ENCODE peak calls at places on chromosome 3, in ten cellular contexts. One of them, this sample, is unnamed.

GRCh38 chr3:168322941-168323340 is 227.2 kb upstream of the GOLIM4 start:
- DNase-seq in GM12878: no peak
- DNase-seq in IMR-90: peak; percentile 50
- DNase-seq in stomach: no peak
- DNase-seq in body of pancreas: no peak
- DNase-seq in heart left ventricle: no peak
- DNase-seq in spleen: no peak
- DNase-seq in tibial nerve: no peak
- DNase-seq in ovary: no peak
- DNase-seq in sigmoid colon: no peak
- DNase-seq in this sample: no peak

GRCh38 chr3:143951351-143951971 is 20.2 kb upstream of the DIPK2A start:
- DNase-seq in GM12878: no peak
- DNase-seq in stomach: no peak
- DNase-seq in ovary: no peak
- DNase-seq in tibial nerve: no peak
- DNase-seq in heart left ventricle: no peak
- DNase-seq in spleen: no peak
- DNase-seq in body of pancreas: no peak
- DNase-seq in sigmoid colon: no peak
- DNase-seq in IMR-90: peak; percentile 46
- DNase-seq in this sample: peak; percentile 42

GRCh38 chr3:9399746-9400145 is 2.3 kb downstream of the SETD5 start:
- DNase-seq in spleen: no peak
- DNase-seq in GM12878: no peak
- DNase-seq in tibial nerve: peak; percentile 42
- DNase-seq in ovary: peak; percentile 74
- DNase-seq in sigmoid colon: peak; percentile 95
- DNase-seq in heart left ventricle: peak; percentile 74
- DNase-seq in IMR-90: peak; percentile 97
- DNase-seq in body of pancreas: peak; percentile 90
- DNase-seq in stomach: peak; percentile 70
- DNase-seq in this sample: peak; percentile 94

GRCh38 chr3:126442099-126442848 is 33.4 kb downstream of the ZXDC start:
- DNase-seq in spleen: no peak
- DNase-seq in sigmoid colon: peak; percentile 71
- DNase-seq in IMR-90: peak; percentile 15
- DNase-seq in body of pancreas: no peak
- DNase-seq in ovary: peak; percentile 73
- DNase-seq in GM12878: no peak
- DNase-seq in stomach: peak; percentile 25
- DNase-seq in heart left ventricle: no peak
- DNase-seq in tibial nerve: no peak
- DNase-seq in this sample: no peak

GRCh38 chr3:190641564-190641963 is 127.7 kb downstream of the IL1RAP start:
- DNase-seq in stomach: no peak
- DNase-seq in IMR-90: no peak
- DNase-seq in tibial nerve: no peak
- DNase-seq in GM12878: no peak
- DNase-seq in spleen: no peak
- DNase-seq in ovary: no peak
- DNase-seq in sigmoid colon: no peak
- DNase-seq in heart left ventricle: no peak
- DNase-seq in body of pancreas: no peak
- DNase-seq in this sample: no peak

GRCh38 chr3:79286882-79287281 is 480.9 kb downstream of the ROBO1 start:
- DNase-seq in ovary: no peak
- DNase-seq in IMR-90: peak; percentile 63
- DNase-seq in GM12878: no peak
- DNase-seq in stomach: no peak
- DNase-seq in tibial nerve: no peak
- DNase-seq in sigmoid colon: no peak
- DNase-seq in spleen: no peak
- DNase-seq in heart left ventricle: no peak
- DNase-seq in body of pancreas: no peak
- DNase-seq in this sample: no peak

GRCh38 chr3:149128856-149129255 is 582 bp upstream of the HPS3 start:
- DNase-seq in ovary: no peak
- DNase-seq in IMR-90: peak; percentile 12
- DNase-seq in body of pancreas: no peak
- DNase-seq in tibial nerve: no peak
- DNase-seq in heart left ventricle: no peak
- DNase-seq in stomach: no peak
- DNase-seq in sigmoid colon: no peak
- DNase-seq in spleen: no peak
- DNase-seq in GM12878: no peak
- DNase-seq in this sample: no peak

GRCh38 chr3:120477826-120478225 is 27.0 kb upstream of the FSTL1 start:
- DNase-seq in IMR-90: no peak
- DNase-seq in ovary: no peak
- DNase-seq in body of pancreas: no peak
- DNase-seq in sigmoid colon: no peak
- DNase-seq in heart left ventricle: no peak
- DNase-seq in GM12878: no peak
- DNase-seq in spleen: no peak
- DNase-seq in stomach: no peak
- DNase-seq in tibial nerve: no peak
- DNase-seq in this sample: no peak

GRCh38 chr3:45003406-45003805 is 22.7 kb upstream of the CLEC3B start:
- DNase-seq in stomach: no peak
- DNase-seq in ovary: no peak
- DNase-seq in spleen: no peak
- DNase-seq in tibial nerve: no peak
- DNase-seq in body of pancreas: no peak
- DNase-seq in IMR-90: no peak
- DNase-seq in sigmoid colon: no peak
- DNase-seq in GM12878: no peak
- DNase-seq in heart left ventricle: no peak
- DNase-seq in this sample: no peak

GRCh38 chr3:45001738-45002137 is 24.4 kb upstream of the CLEC3B start:
- DNase-seq in heart left ventricle: no peak
- DNase-seq in GM12878: no peak
- DNase-seq in tibial nerve: no peak
- DNase-seq in spleen: no peak
- DNase-seq in body of pancreas: no peak
- DNase-seq in sigmoid colon: no peak
- DNase-seq in stomach: no peak
- DNase-seq in ovary: no peak
- DNase-seq in IMR-90: no peak
- DNase-seq in this sample: no peak

GRCh38 chr3:45002680-45003079 is 23.4 kb upstream of the CLEC3B start:
- DNase-seq in IMR-90: no peak
- DNase-seq in sigmoid colon: no peak
- DNase-seq in ovary: no peak
- DNase-seq in spleen: no peak
- DNase-seq in tibial nerve: no peak
- DNase-seq in GM12878: no peak
- DNase-seq in stomach: no peak
- DNase-seq in heart left ventricle: no peak
- DNase-seq in body of pancreas: no peak
- DNase-seq in this sample: no peak

GRCh38 chr3:45000823-45001222 is 24.8 kb downstream of the EXOSC7 start:
- DNase-seq in stomach: no peak
- DNase-seq in heart left ventricle: no peak
- DNase-seq in spleen: no peak
- DNase-seq in tibial nerve: no peak
- DNase-seq in GM12878: no peak
- DNase-seq in IMR-90: no peak
- DNase-seq in ovary: no peak
- DNase-seq in sigmoid colon: no peak
- DNase-seq in body of pancreas: no peak
- DNase-seq in this sample: peak; percentile 76

DNA sequence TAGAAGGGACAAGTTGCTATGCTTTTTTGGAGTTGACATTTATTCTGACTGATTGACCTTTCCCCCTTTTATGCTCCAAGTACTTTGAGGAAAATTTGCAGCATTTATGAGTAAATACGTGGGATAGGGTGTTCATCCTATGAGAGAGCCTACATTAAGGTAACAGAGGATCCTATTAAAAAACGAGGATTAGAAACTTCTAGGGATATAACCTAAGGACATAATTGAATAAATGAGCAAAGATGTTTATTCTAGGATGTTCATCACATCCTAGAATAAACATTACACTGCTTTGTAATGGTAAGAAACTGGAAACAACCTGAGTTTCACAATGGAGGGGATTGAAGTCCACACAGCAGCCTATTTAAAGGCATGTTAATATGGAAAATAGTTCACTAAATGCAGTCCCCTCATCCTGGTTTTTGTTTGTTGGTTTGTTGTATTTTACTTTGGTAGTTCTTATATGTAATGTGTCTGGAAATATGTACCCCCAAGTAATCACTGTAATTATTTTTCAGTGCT is 23.9 kb upstream of the CLEC3B start:
- DNase-seq in tibial nerve: no peak
- DNase-seq in ovary: no peak
- DNase-seq in IMR-90: no peak
- DNase-seq in body of pancreas: no peak
- DNase-seq in sigmoid colon: no peak
- DNase-seq in GM12878: no peak
- DNase-seq in spleen: no peak
- DNase-seq in heart left ventricle: no peak
- DNase-seq in stomach: no peak
- DNase-seq in this sample: no peak
- H3K36me3 ChIP-seq in tibial nerve: peaks cover 95% of the 10 kb centered on the region
- H3K36me3 ChIP-seq in ovary: no peaks in the 10 kb centered on the region
- H3K36me3 ChIP-seq in IMR-90: peaks cover 34% of the 10 kb centered on the region
- H3K36me3 ChIP-seq in body of pancreas: peaks cover 14% of the 10 kb centered on the region
- H3K36me3 ChIP-seq in sigmoid colon: peaks cover 12% of the 10 kb centered on the region
- H3K36me3 ChIP-seq in GM12878: peaks cover 50% of the 10 kb centered on the region
- H3K36me3 ChIP-seq in spleen: peaks cover 93% of the 10 kb centered on the region
- H3K36me3 ChIP-seq in heart left ventricle: peaks cover 62% of the 10 kb centered on the region
- H3K36me3 ChIP-seq in stomach: peaks cover 16% of the 10 kb centered on the region
- H3K36me3 ChIP-seq in this sample: no peaks in the 10 kb centered on the region

GRCh38 chr3:115151921-115152320 is 4.8 kb upstream of the ZBTB20 start:
- DNase-seq in spleen: no peak
- DNase-seq in body of pancreas: no peak
- DNase-seq in sigmoid colon: no peak
- DNase-seq in heart left ventricle: no peak
- DNase-seq in tibial nerve: no peak
- DNase-seq in stomach: no peak
- DNase-seq in GM12878: no peak
- DNase-seq in IMR-90: no peak
- DNase-seq in ovary: no peak
- DNase-seq in this sample: no peak

GRCh38 chr3:115146032-115146417 is 1.1 kb downstream of the ZBTB20 start:
- DNase-seq in ovary: no peak
- DNase-seq in spleen: no peak
- DNase-seq in sigmoid colon: peak; percentile 68
- DNase-seq in heart left ventricle: no peak
- DNase-seq in body of pancreas: peak; percentile 86
- DNase-seq in stomach: peak; percentile 31
- DNase-seq in GM12878: no peak
- DNase-seq in IMR-90: peak; percentile 79
- DNase-seq in tibial nerve: no peak
- DNase-seq in this sample: peak; percentile 77

GRCh38 chr3:115148142-115148790 is 1.2 kb upstream of the ZBTB20 start:
- DNase-seq in sigmoid colon: no peak
- DNase-seq in ovary: no peak
- DNase-seq in stomach: no peak
- DNase-seq in spleen: no peak
- DNase-seq in tibial nerve: no peak
- DNase-seq in body of pancreas: no peak
- DNase-seq in heart left ventricle: no peak
- DNase-seq in GM12878: no peak
- DNase-seq in IMR-90: peak; percentile 4
- DNase-seq in this sample: no peak

GRCh38 chr3:115146418-115147328 is at the start of gene ZBTB20:
- DNase-seq in IMR-90: peak; percentile 77
- DNase-seq in body of pancreas: peak; percentile 73
- DNase-seq in GM12878: no peak
- DNase-seq in sigmoid colon: peak; percentile 87
- DNase-seq in heart left ventricle: peak; percentile 82
- DNase-seq in ovary: peak; percentile 81
- DNase-seq in stomach: peak; percentile 50
- DNase-seq in tibial nerve: peak; percentile 16
- DNase-seq in spleen: peak; percentile 95
- DNase-seq in this sample: peak; percentile 78

DNA sequence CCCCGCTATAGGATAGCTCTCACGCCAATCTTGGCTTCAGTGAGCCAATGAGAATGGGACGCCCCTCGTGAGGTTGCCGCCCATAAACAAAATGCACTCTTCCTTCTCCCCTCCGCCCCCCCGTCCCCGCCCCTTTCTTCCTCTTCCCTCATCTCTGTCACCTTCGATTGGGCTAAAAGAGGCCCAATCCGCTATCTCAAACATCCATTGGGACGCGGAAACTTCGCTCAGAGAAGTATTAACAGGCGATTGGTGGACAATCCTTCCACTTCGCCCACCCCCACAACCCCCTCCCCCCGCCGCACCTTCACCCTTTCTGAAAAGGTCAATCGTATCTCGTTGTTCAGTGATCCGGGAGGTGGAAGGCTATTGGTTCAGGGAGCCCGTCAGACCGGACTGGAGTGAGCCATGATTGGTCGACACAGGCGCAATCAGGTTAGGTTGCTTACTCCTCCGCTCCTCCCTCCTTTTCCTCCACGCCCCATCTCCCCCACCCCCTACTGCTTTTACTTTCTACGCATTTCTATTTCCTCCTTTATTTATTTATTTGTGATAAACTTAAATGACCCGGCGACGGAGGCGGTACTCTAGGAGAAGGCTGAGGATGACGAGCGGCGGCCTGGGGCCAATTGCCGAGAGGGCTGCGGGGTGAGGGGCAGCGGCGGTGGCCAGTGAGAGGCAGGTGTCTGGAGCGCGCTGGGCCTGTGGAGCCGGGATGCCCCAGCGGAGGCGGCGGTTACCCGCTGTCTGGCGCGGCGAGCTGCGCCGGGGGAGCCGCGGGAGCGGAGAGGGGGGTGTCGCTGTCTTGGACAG is 447 bp upstream of the ZBTB20 start:
- DNase-seq in tibial nerve: peak; percentile 98
- DNase-seq in sigmoid colon: peak; percentile 100
- DNase-seq in IMR-90: peak; percentile 100
- DNase-seq in GM12878: peak; percentile 99
- DNase-seq in body of pancreas: peak; percentile 100
- DNase-seq in heart left ventricle: peak; percentile 98
- DNase-seq in ovary: peak; percentile 98
- DNase-seq in spleen: peak; percentile 99
- DNase-seq in stomach: peak; percentile 98
- DNase-seq in this sample: peak; percentile 99
- TF ChIP-seq POLR2A in tibial nerve: peak; percentile 84
- TF ChIP-seq POLR2A in sigmoid colon: peak; percentile 87
- TF ChIP-seq POLR2A in IMR-90: peak; percentile 89
- TF ChIP-seq POLR2A in GM12878: peak; percentile 89
- TF ChIP-seq POLR2A in body of pancreas: peak; percentile 84
- TF ChIP-seq POLR2A in heart left ventricle: peak; percentile 60
- TF ChIP-seq POLR2A in ovary: peak; percentile 83
- TF ChIP-seq POLR2A in spleen: peak; percentile 68
- TF ChIP-seq POLR2A in stomach: peak; percentile 53
- TF ChIP-seq POLR2A in this sample: peak; percentile 96

GRCh38 chr3:185560676-185561075 is 8.3 kb upstream of the LIPH start:
- DNase-seq in tibial nerve: no peak
- DNase-seq in sigmoid colon: no peak
- DNase-seq in IMR-90: no peak
- DNase-seq in stomach: no peak
- DNase-seq in ovary: no peak
- DNase-seq in spleen: no peak
- DNase-seq in GM12878: no peak
- DNase-seq in body of pancreas: no peak
- DNase-seq in heart left ventricle: no peak
- DNase-seq in this sample: no peak

GRCh38 chr3:185561958-185562357 is 9.6 kb upstream of the LIPH start:
- DNase-seq in tibial nerve: no peak
- DNase-seq in body of pancreas: no peak
- DNase-seq in heart left ventricle: no peak
- DNase-seq in spleen: no peak
- DNase-seq in sigmoid colon: no peak
- DNase-seq in stomach: no peak
- DNase-seq in GM12878: no peak
- DNase-seq in ovary: no peak
- DNase-seq in IMR-90: no peak
- DNase-seq in this sample: no peak

GRCh38 chr3:185558395-185558794 is 6.0 kb upstream of the LIPH start:
- DNase-seq in sigmoid colon: no peak
- DNase-seq in spleen: peak; percentile 14
- DNase-seq in IMR-90: no peak
- DNase-seq in ovary: no peak
- DNase-seq in GM12878: no peak
- DNase-seq in heart left ventricle: no peak
- DNase-seq in body of pancreas: peak; percentile 89
- DNase-seq in tibial nerve: no peak
- DNase-seq in stomach: peak; percentile 87
- DNase-seq in this sample: peak; percentile 29

GRCh38 chr3:185559706-185560090 is 7.3 kb upstream of the LIPH start:
- DNase-seq in IMR-90: no peak
- DNase-seq in sigmoid colon: no peak
- DNase-seq in tibial nerve: no peak
- DNase-seq in heart left ventricle: no peak
- DNase-seq in GM12878: no peak
- DNase-seq in ovary: no peak
- DNase-seq in spleen: peak; percentile 16
- DNase-seq in stomach: no peak
- DNase-seq in body of pancreas: no peak
- DNase-seq in this sample: no peak

DNA sequence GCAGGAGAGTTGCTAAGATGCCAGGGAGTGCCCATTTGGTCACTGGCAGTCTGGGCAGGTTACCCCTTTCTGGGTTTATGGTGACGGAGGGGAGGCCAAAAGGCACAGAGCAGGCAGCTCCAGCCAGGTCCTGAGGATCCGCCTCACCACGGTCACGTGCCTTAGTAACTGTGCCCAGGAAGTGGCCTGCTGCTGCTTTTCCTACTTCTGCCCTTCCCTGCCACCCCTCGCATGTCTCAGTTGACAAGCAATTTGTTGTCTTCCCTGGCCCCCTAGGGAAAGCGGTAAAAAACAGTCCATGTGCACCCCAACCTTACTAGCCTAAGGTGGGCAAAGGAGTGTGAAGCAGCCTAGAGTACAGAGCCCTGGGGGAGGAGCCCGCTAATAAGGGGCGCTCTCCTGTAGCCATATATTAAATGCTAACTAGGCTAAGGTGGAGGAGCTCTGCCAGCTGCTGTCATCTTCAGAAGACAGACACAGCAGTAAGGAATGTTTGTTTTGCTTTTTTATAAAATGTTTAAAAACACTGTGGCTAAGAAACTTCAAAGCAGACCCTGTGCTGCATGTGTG is 9.1 kb upstream of the LIPH start:
- DNase-seq in stomach: peak; percentile 60
- DNase-seq in IMR-90: no peak
- DNase-seq in tibial nerve: no peak
- DNase-seq in spleen: peak; percentile 78
- DNase-seq in GM12878: no peak
- DNase-seq in ovary: no peak
- DNase-seq in sigmoid colon: no peak
- DNase-seq in heart left ventricle: peak; percentile 66
- DNase-seq in body of pancreas: peak; percentile 30
- DNase-seq in this sample: no peak
- H3K27ac ChIP-seq in stomach: peak overlapping the region; percentile 20
- H3K27ac ChIP-seq in IMR-90: no peak overlapping the region
- H3K27ac ChIP-seq in tibial nerve: no peak overlapping the region
- H3K27ac ChIP-seq in spleen: peak overlapping the region; percentile 46
- H3K27ac ChIP-seq in GM12878: no peak overlapping the region
- H3K27ac ChIP-seq in ovary: no peak overlapping the region
- H3K27ac ChIP-seq in sigmoid colon: no peak overlapping the region
- H3K27ac ChIP-seq in heart left ventricle: no peak overlapping the region
- H3K27ac ChIP-seq in body of pancreas: no peak overlapping the region
- H3K27ac ChIP-seq in this sample: no peak overlapping the region

DNA sequence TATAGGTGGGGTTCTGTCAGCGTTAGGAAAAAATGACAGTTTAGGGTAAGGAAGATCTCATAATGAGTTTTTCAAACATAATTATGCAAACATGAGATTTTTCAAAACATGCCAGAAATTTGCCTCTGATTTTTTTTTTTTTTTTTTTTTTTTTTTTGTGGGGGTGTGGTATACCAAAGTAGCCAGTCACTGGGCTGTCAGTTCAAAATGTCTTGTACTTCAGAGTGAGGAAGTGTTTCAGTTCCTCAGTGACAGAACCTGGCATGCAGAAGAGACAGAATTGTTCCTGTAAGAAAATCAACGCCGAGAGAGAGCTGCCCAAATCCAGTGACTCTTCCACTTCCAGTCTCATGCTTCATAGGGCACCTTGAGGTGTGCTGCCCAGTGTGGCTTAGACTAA is 9.7 kb downstream of the NCBP2 start:
- DNase-seq in tibial nerve: no peak
- DNase-seq in sigmoid colon: no peak
- DNase-seq in ovary: no peak
- DNase-seq in body of pancreas: no peak
- DNase-seq in stomach: no peak
- DNase-seq in spleen: no peak
- DNase-seq in heart left ventricle: no peak
- DNase-seq in GM12878: no peak
- DNase-seq in IMR-90: no peak
- DNase-seq in this sample: no peak
- H3K36me3 ChIP-seq in tibial nerve: peaks cover 97% of the 10 kb centered on the region
- H3K36me3 ChIP-seq in sigmoid colon: peaks cover 56% of the 10 kb centered on the region
- H3K36me3 ChIP-seq in ovary: no peaks in the 10 kb centered on the region
- H3K36me3 ChIP-seq in body of pancreas: peaks cover 30% of the 10 kb centered on the region
- H3K36me3 ChIP-seq in stomach: peaks cover 65% of the 10 kb centered on the region
- H3K36me3 ChIP-seq in spleen: peaks cover 100% of the 10 kb centered on the region
- H3K36me3 ChIP-seq in heart left ventricle: peaks cover 100% of the 10 kb centered on the region
- H3K36me3 ChIP-seq in GM12878: peaks cover 20% of the 10 kb centered on the region
- H3K36me3 ChIP-seq in IMR-90: peaks cover 48% of the 10 kb centered on the region
- H3K36me3 ChIP-seq in this sample: peaks cover 77% of the 10 kb centered on the region